ENCODE peak calls at places on chromosomes 3 and 15, in seven cellular contexts. O is fibroblast of lung, M is thoracic aorta, A is kidney epithelial cell, L is lower leg skin, H is mammary epithelial cell, I is pancreas. E is an unnamed sample.

GRCh38 chr3:29426302-29427226 is 145.7 kb downstream of the RBMS3 start:
- DNase-seq in O (peak), M (no peak), A (no peak), L (no peak), H (no peak), I (no peak), E (no peak)

GRCh38 chr3:55807210-55807609 is 320.1 kb upstream of the WNT5A start:
- DNase-seq in O (no peak), M (no peak), A (no peak), L (no peak), H (no peak), I (no peak), E (no peak)

GRCh38 chr15:34815836-34816235 is 20.5 kb upstream of the ACTC1 start:
- DNase-seq in O (no peak), M (no peak), A (no peak), L (no peak), H (no peak), I (no peak), E (no peak)

GRCh38 chr3:25820372-25820771 is 30.5 kb downstream of the OXSM start:
- DNase-seq in O (peak), M (no peak), A (peak), L (no peak), H (peak), I (no peak), E (peak)

GRCh38 chr15:38885001-38885400 is 320.4 kb upstream of the RASGRP1 start:
- DNase-seq in O (no peak), M (no peak), A (no peak), L (no peak), H (peak), I (no peak), E (no peak)

GRCh38 chr15:60721706-60722105 is 242.8 kb upstream of the ICE2 start:
- DNase-seq in O (peak), M (no peak), A (peak), L (no peak), H (peak), I (no peak), E (peak)

GRCh38 chr3:69423756-69424155 is 37.9 kb upstream of the FRMD4B start:
- DNase-seq in O (peak), M (no peak), A (no peak), L (no peak), H (no peak), I (no peak), E (no peak)

GRCh38 chr3:111498022-111498421 is 44.0 kb upstream of the CD96 start:
- DNase-seq in O (no peak), M (no peak), A (no peak), L (no peak), H (no peak), I (no peak), E (no peak)

GRCh38 chr3:8336456-8336855 is 165.2 kb upstream of the LMCD1 start:
- DNase-seq in O (no peak), M (no peak), A (no peak), L (no peak), H (no peak), I (no peak), E (no peak)

GRCh38 chr3:57081173-57081572 is 20.7 kb downstream of the SPATA12 start:
- DNase-seq in O (no peak), M (no peak), A (no peak), L (no peak), H (no peak), I (no peak), E (no peak)

GRCh38 chr15:85330941-85331588 is 49.3 kb upstream of the AKAP13 start:
- DNase-seq in O (peak), M (peak), A (peak), L (peak), H (peak), I (peak), E (peak)

GRCh38 chr15:62469478-62469873 is 304.4 kb upstream of the C2CD4B start:
- DNase-seq in O (peak), M (no peak), A (no peak), L (peak), H (no peak), I (no peak), E (no peak)

GRCh38 chr15:98931001-98931400 is 76.6 kb downstream of the PGPEP1L start:
- DNase-seq in O (no peak), M (no peak), A (no peak), L (no peak), H (no peak), I (no peak), E (no peak)

GRCh38 chr15:92454525-92455105 is 60.9 kb downstream of the ST8SIA2 start:
- DNase-seq in O (no peak), M (no peak), A (no peak), L (no peak), H (no peak), I (no peak), E (no peak)

GRCh38 chr15:97598353-97598798 is 362.1 kb upstream of the ARRDC4 start:
- DNase-seq in O (no peak), M (no peak), A (no peak), L (no peak), H (no peak), I (no peak), E (no peak)

GRCh38 chr3:192629429-192629828 is 97.9 kb downstream of the FGF12 start:
- DNase-seq in O (no peak), M (no peak), A (no peak), L (no peak), H (no peak), I (no peak), E (no peak)

GRCh38 chr15:56586206-56586605 is 121.3 kb upstream of the MNS1 start:
- DNase-seq in O (no peak), M (no peak), A (no peak), L (no peak), H (no peak), I (no peak), E (no peak)

GRCh38 chr15:38857814-38858213 is 293.2 kb upstream of the RASGRP1 start:
- DNase-seq in O (no peak), M (no peak), A (no peak), L (no peak), H (no peak), I (no peak), E (no peak)

GRCh38 chr3:61601831-61602230 is 40.5 kb downstream of the PTPRG start:
- DNase-seq in O (peak), M (no peak), A (no peak), L (no peak), H (no peak), I (no peak), E (no peak)

GRCh38 chr3:184239710-184240109 is 9.1 kb downstream of the ALG3 start:
- DNase-seq in O (no peak), M (no peak), A (no peak), L (no peak), H (no peak), I (no peak), E (no peak)

GRCh38 chr3:94076055-94076454 is 13.2 kb downstream of the NSUN3 start:
- DNase-seq in O (no peak), M (no peak), A (peak), L (no peak), H (peak), I (no peak), E (peak)

GRCh38 chr3:9884555-9885165 is 4.6 kb upstream of the CIDEC start:
- DNase-seq in O (peak), M (no peak), A (peak), L (peak), H (peak), I (no peak), E (peak)

GRCh38 chr3:177284383-177284881 is 87.2 kb upstream of the TBL1XR1 start:
- DNase-seq in O (peak), M (no peak), A (no peak), L (peak), H (no peak), I (peak), E (peak)

GRCh38 chr3:171028025-171028778 is 1.7 kb upstream of the SLC2A2 start:
- DNase-seq in O (peak), M (no peak), A (peak), L (no peak), H (peak), I (peak), E (peak)

GRCh38 chr3:155853214-155854146 is 747 bp downstream of the SLC33A1 start:
- DNase-seq in O (peak), M (no peak), A (no peak), L (peak), H (no peak), I (no peak), E (peak)

GRCh38 chr15:84057714-84058331 is 177.8 kb upstream of the GOLGA6L4 start:
- DNase-seq in O (no peak), M (no peak), A (no peak), L (no peak), H (no peak), I (no peak), E (peak)

GRCh38 chr15:92451225-92451825 is 57.6 kb downstream of the ST8SIA2 start:
- DNase-seq in O (peak), M (no peak), A (peak), L (no peak), H (peak), I (no peak), E (peak)

GRCh38 chr3:58082047-58082446 is 73.8 kb downstream of the FLNB start:
- DNase-seq in O (peak), M (no peak), A (peak), L (no peak), H (no peak), I (no peak), E (no peak)

GRCh38 chr15:92226020-92226612 is 167.6 kb upstream of the ST8SIA2 start:
- DNase-seq in O (no peak), M (no peak), A (no peak), L (no peak), H (peak), I (no peak), E (peak)

GRCh38 chr3:71955549-71956373 is 170.8 kb upstream of the PROK2 start:
- DNase-seq in O (peak), M (peak), A (peak), L (peak), H (peak), I (peak), E (peak)

GRCh38 chr3:59451041-59451763 is 401.4 kb upstream of the CFAP20DC start:
- DNase-seq in O (no peak), M (no peak), A (no peak), L (peak), H (peak), I (no peak), E (peak)

GRCh38 chr15:68427366-68427765 is 4.6 kb downstream of the ITGA11 start:
- DNase-seq in O (no peak), M (no peak), A (no peak), L (no peak), H (no peak), I (no peak), E (no peak)

GRCh38 chr3:149553781-149554451 is 79.4 kb downstream of the TM4SF4 start:
- DNase-seq in O (peak), M (no peak), A (no peak), L (peak), H (peak), I (peak), E (no peak)

GRCh38 chr3:160287666-160288065 is 62.4 kb downstream of the C3orf80 start:
- DNase-seq in O (peak), M (no peak), A (no peak), L (no peak), H (no peak), I (no peak), E (no peak)

GRCh38 chr3:184160456-184160855 is 5.3 kb downstream of the DVL3 start:
- DNase-seq in O (peak), M (no peak), A (no peak), L (no peak), H (no peak), I (no peak), E (no peak)

GRCh38 chr3:111764645-111765091 is 94.4 kb upstream of the PHLDB2 start:
- DNase-seq in O (peak), M (no peak), A (peak), L (no peak), H (peak), I (no peak), E (peak)

GRCh38 chr15:65326109-65326508 is 21.6 kb downstream of the RNU5B-1 start:
- DNase-seq in O (no peak), M (no peak), A (no peak), L (no peak), H (no peak), I (peak), E (peak)

GRCh38 chr3:4062621-4063020 is 240.5 kb upstream of the SETMAR start:
- DNase-seq in O (no peak), M (no peak), A (no peak), L (no peak), H (no peak), I (no peak), E (no peak)

GRCh38 chr3:145721815-145722214 is 439.2 kb downstream of the PLOD2 start:
- DNase-seq in O (no peak), M (no peak), A (no peak), L (no peak), H (no peak), I (no peak), E (no peak)

GRCh38 chr3:139225551-139225950 is 118.3 kb upstream of the MRPS22 start:
- DNase-seq in O (no peak), M (no peak), A (no peak), L (no peak), H (peak), I (no peak), E (no peak)

DNA sequence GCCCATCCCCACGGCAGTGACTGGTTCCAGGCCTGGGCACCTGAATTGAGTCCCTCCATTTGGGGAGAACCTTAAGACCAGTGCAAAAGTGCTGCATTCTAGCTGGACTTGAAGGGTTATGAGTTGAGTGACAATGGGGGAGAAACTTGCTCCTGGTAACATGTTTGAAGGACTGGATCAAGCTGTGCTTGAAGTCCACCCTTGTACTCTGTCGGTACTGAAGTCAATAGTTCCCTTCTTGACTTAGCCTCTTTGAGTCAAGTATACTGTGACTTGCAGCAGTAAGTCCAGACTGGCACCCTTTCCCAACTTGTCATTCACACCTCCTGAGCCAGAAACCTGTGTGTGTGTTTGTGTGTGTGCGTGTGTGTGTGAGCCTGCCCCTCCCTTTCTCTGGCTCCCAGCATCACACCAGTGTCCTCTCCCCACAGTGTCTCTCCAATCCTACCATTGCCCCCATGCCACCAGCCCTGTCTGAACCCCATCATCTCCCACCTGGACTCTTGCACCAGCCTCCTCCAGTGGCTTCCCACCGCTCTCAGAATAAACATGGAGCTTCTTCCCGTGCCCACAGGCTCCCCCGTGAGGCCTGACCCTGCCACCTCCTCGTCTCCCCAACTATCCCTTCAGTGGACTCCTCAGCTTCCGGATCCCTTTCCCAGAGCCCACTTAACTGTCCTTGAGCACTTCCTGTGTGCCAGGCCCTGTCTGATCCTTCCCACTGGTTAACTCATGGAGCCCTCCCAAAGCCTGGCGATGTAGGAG is 10.2 kb upstream of the FBLN2 start:
- DNase-seq in O (no peak), M (no peak), A (no peak), L (no peak), H (no peak), I (no peak), E (no peak)
- TF ChIP-seq CTCF in O (no peak), M (no peak), A (no peak), L (no peak), H (no peak), I (no peak), E (no peak)

GRCh38 chr15:101277943-101278564 is 769 bp upstream of the SELENOS start:
- DNase-seq in O (no peak), M (no peak), A (no peak), L (no peak), H (no peak), I (no peak), E (no peak)
- H3K4me3 ChIP-seq in O (peak), M (peak), A (peak), L (no peak), H (peak), I (peak), E (peak)

GRCh38 chr3:38345879-38346583 is 554 bp upstream of the XYLB start:
- DNase-seq in O (no peak), M (no peak), A (no peak), L (no peak), H (no peak), I (no peak), E (no peak)

GRCh38 chr3:38347421-38348200 is 1.0 kb downstream of the XYLB start:
- DNase-seq in O (no peak), M (no peak), A (no peak), L (no peak), H (no peak), I (peak), E (no peak)

GRCh38 chr3:38346584-38347410 is at the start of gene XYLB:
- DNase-seq in O (peak), M (peak), A (no peak), L (peak), H (peak), I (peak), E (peak)

GRCh38 chr3:38348903-38349302 is 2.3 kb downstream of the XYLB start:
- DNase-seq in O (no peak), M (no peak), A (no peak), L (no peak), H (peak), I (no peak), E (peak)

DNA sequence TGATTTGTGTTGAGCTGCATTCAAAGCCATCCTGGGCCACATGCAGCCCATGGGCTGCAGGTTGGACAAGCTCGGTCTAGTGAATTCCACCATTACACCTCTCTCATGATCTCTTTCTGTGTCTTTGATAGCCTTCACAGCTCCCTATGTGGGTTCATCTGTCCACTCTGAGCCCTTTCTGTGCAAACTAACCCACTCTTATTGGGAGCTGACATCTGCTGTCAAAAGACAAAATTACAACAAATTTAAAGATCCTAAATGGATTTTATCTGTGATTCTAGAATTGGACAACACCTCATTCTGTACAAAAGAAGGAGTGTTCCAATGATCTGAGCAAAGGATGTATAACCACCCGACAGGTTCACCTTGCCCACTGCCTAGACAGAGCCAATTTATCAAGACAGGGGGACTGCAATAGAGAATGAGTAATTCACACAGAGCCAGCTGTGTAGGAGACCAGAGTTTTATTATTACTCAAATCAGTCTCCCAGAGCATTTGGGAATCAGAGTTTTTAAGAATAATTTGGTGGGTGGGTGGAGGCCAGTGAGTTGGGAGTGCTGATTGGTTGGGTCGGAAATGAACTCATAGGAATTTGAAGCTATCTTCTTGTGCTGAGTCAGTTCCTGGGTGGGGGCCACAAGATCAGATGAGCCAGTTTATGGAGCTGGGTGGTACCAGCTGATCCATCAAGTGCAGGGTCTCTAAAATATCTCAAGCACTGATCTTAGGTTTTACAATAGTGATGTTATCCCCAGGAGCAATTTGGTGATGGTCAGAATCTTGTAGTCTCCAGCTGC is 2.6 kb upstream of the XYLB start:
- DNase-seq in O (peak), M (no peak), A (no peak), L (no peak), H (no peak), I (no peak), E (no peak)
- TF ChIP-seq CTCF in O (no peak), M (no peak), A (no peak), L (no peak), H (no peak), I (no peak), E (no peak)

GRCh38 chr15:74245342-74245931 is 9.3 kb downstream of the CCDC33 start:
- DNase-seq in O (no peak), M (no peak), A (no peak), L (no peak), H (no peak), I (no peak), E (no peak)
- H3K4me3 ChIP-seq in O (no peak), M (peak), A (no peak), L (no peak), H (no peak), I (no peak), E (no peak)

GRCh38 chr3:131026321-131027151 is at the start of the genes ASTE1 and NEK11:
- DNase-seq in O (peak), M (peak), A (peak), L (peak), H (peak), I (peak), E (peak)
- TF ChIP-seq CTCF in O (no peak), M (no peak), A (no peak), L (no peak), H (no peak), I (no peak), E (no peak)

GRCh38 chr3:38312356-38312755 is 30.3 kb downstream of the SLC22A14 start:
- DNase-seq in O (no peak), M (no peak), A (no peak), L (no peak), H (no peak), I (no peak), E (no peak)
- H3K4me3 ChIP-seq in O (no peak), M (no peak), A (no peak), L (no peak), H (no peak), I (no peak), E (no peak)

GRCh38 chr3:41507336-41508062 is 308.2 kb downstream of the CTNNB1 start:
- DNase-seq in O (no peak), M (no peak), A (no peak), L (no peak), H (no peak), I (no peak), E (no peak)

GRCh38 chr3:41502461-41502860 is 303.2 kb downstream of the CTNNB1 start:
- DNase-seq in O (peak), M (no peak), A (no peak), L (no peak), H (no peak), I (no peak), E (peak)

GRCh38 chr3:41503998-41504623 is 304.8 kb downstream of the CTNNB1 start:
- DNase-seq in O (no peak), M (no peak), A (no peak), L (no peak), H (no peak), I (no peak), E (peak)

GRCh38 chr3:41508063-41508696 is 308.9 kb downstream of the CTNNB1 start:
- DNase-seq in O (no peak), M (no peak), A (no peak), L (no peak), H (peak), I (no peak), E (peak)
- TF ChIP-seq CTCF in O (no peak), M (no peak), A (no peak), L (no peak), H (peak), I (no peak), E (peak)

E was measured in epithelial cell of esophagus.